ENCODE peak calls at places on chromosomes 6 and 20, in four cellular contexts. A is tibial artery, G is prostate gland, M is BJ. Y is an unnamed sample. For H3K36me3, the result is how much of the 10 kb centered on the place peaks cover.

GRCh38 chr6:64527899-64528298 is 892.3 kb downstream of the PHF3 start:
- DNase-seq in A (no peak), G (no peak), M (no peak), Y (no peak)

GRCh38 chr20:10863337-10864060 is 189.7 kb upstream of the JAG1 start:
- DNase-seq in A (no peak), G (no peak), M (peak), Y (no peak)

GRCh38 chr6:7261030-7261841 is 51.8 kb downstream of the SSR1 start:
- DNase-seq in A (peak), G (peak), M (peak), Y (peak)

GRCh38 chr6:106796754-106797153 is 167.4 kb downstream of the QRSL1 start:
- DNase-seq in A (no peak), G (no peak), M (no peak), Y (no peak)

GRCh38 chr6:151263035-151263434 is 23.3 kb downstream of the AKAP12 start:
- DNase-seq in A (no peak), G (no peak), M (no peak), Y (no peak)

GRCh38 chr20:58892126-58892931 is 39.8 kb downstream of the GNAS start:
- DNase-seq in A (peak), G (peak), M (no peak), Y (peak)

GRCh38 chr6:56938634-56939294 is 16.1 kb upstream of the BEND6 start:
- DNase-seq in A (peak), G (no peak), M (peak), Y (no peak)

GRCh38 chr20:13105071-13105470 is 96.3 kb downstream of the SPTLC3 start:
- DNase-seq in A (no peak), G (no peak), M (no peak), Y (no peak)

GRCh38 chr20:46408281-46408731 is 1.9 kb upstream of the ELMO2 start:
- DNase-seq in A (no peak), G (no peak), M (no peak), Y (no peak)

GRCh38 chr6:28235912-28236452 is 10.9 kb downstream of the ZSCAN9 start:
- DNase-seq in A (no peak), G (no peak), M (no peak), Y (no peak)

GRCh38 chr6:41237128-41237527 is 9.0 kb downstream of the TREML4 start:
- DNase-seq in A (peak), G (no peak), M (no peak), Y (no peak)

GRCh38 chr6:46453221-46453620 is 38.0 kb downstream of the RCAN2 start:
- DNase-seq in A (no peak), G (peak), M (peak), Y (no peak)

GRCh38 chr6:33015798-33016197 is 6.4 kb upstream of the HLA-DOA start:
- DNase-seq in A (no peak), G (no peak), M (no peak), Y (no peak)

GRCh38 chr6:139659196-139659595 is 284.7 kb upstream of the CITED2 start:
- DNase-seq in A (no peak), G (no peak), M (no peak), Y (no peak)

GRCh38 chr20:18628330-18628941 is 40.6 kb downstream of the DTD1 start:
- DNase-seq in A (no peak), G (no peak), M (no peak), Y (peak)

GRCh38 chr6:27138398-27138797 is 109.1 kb upstream of the PRSS16 start:
- DNase-seq in A (no peak), G (no peak), M (no peak), Y (no peak)

GRCh38 chr6:33981861-33982260 is 164.0 kb downstream of the GRM4 start:
- DNase-seq in A (no peak), G (no peak), M (no peak), Y (no peak)

GRCh38 chr20:48767269-48767960 is 60.4 kb downstream of the PREX1 start:
- DNase-seq in A (no peak), G (no peak), M (no peak), Y (no peak)

GRCh38 chr20:61789329-61789728 is 276.4 kb downstream of the TAF4 start:
- DNase-seq in A (no peak), G (peak), M (no peak), Y (no peak)

GRCh38 chr6:81751388-81752083 is 945 bp downstream of the TENT5A start:
- DNase-seq in A (peak), G (peak), M (no peak), Y (peak)

GRCh38 chr6:84897874-84898635 is 133.7 kb upstream of the TBX18 start:
- DNase-seq in A (no peak), G (no peak), M (no peak), Y (no peak)

GRCh38 chr6:29953001-29953436 is 10.7 kb downstream of the HLA-A start:
- DNase-seq in A (no peak), G (no peak), M (peak), Y (no peak)

GRCh38 chr20:45347936-45348809 is at the start of gene SDC4:
- DNase-seq in A (peak), G (peak), M (no peak), Y (peak)

GRCh38 chr20:25294459-25295385 is 46.8 kb downstream of the PYGB start:
- DNase-seq in A (no peak), G (no peak), M (no peak), Y (no peak)
- H3K36me3 ChIP-seq in A (half or more), G (under half), M (under half), Y (under half)

DNA sequence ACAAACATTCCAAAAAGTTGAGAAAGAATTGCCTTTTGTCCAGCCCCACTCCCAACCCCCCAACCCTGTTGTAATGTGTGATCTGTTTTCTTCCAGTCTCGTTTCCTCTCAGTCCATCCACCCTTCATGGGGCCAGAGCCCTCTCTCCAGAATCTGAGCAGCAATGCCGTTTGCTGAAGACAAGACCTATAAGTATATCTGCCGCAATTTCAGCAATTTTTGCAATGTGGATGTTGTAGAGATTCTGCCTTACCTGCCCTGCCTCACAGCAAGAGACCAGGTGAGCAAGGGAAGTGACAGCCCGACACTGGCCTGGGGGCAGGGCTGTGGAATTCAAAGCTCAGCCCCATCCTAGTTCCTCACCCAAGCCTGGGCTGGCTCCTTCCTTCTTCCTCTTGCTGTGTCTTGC is 7.8 kb downstream of the MAVS start:
- DNase-seq in A (no peak), G (no peak), M (no peak), Y (no peak)
- H3K36me3 ChIP-seq in A (under half), G (under half), M (under half), Y (under half)

GRCh38 chr6:766625-767024 is 73.7 kb upstream of the EXOC2 start:
- DNase-seq in A (no peak), G (no peak), M (no peak), Y (no peak)
- H3K36me3 ChIP-seq in A (under half), G (under half), M (under half), Y (under half)

GRCh38 chr6:31693535-31693934 is 9.6 kb downstream of the ABHD16A start:
- DNase-seq in A (no peak), G (no peak), M (no peak), Y (no peak)
- H3K36me3 ChIP-seq in A (half or more), G (under half), M (under half), Y (under half)

DNA sequence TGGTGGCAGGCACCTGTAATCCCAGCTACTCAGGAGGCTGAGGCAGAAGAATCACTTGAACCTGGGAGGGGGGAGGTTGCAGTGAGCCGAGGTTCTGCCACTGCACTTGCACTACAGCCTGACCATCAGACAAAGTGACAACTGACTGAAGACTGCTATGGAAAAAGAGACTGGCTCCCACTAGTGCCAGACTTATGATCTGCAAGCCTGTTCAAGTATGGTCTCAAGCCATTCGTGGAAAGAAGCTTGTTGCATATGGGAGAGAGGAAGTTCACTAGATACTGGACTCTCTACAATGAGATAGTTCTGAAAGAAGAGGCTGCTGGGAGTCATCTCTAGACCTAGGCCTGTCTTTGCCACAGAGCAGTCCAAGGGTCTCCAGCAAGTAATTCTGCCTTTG is 26.7 kb downstream of the MDN1 start:
- DNase-seq in A (no peak), G (no peak), M (no peak), Y (no peak)
- H3K36me3 ChIP-seq in A (half or more), G (under half), M (under half), Y (under half)

GRCh38 chr20:53570446-53571276 is 23.0 kb downstream of the ZNF217 start:
- DNase-seq in A (no peak), G (no peak), M (no peak), Y (no peak)
- H3K36me3 ChIP-seq in A (half or more), G (under half), M (under half), Y (under half)

DNA sequence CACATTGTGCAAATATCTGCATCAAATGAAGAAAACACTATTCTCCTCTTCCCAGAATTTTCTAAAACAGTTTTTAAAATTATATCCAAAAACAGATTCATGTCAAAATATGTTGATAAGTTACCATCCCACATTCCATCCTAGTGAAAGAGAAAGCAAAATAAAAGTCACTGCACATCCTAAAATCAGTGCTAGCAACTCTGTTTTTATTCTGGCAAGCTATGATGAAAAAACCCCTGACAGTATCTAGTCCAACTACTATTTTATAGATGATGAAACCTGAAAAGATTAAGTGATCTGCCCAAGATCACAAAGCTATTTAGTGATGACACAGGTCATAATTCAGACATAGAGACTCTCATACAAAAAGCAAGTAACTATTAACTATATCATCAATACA is 190.3 kb upstream of the SHLD1 start:
- DNase-seq in A (no peak), G (no peak), M (no peak), Y (no peak)
- H3K36me3 ChIP-seq in A (half or more), G (under half), M (under half), Y (under half)